ENCODE peak calls at places on chromosomes 13 and 19, in six cellular contexts. One of them, this sample, is unnamed.

GRCh38 chr13:23180711-23181110 is at the start of gene SGCG:
- DNase-seq in GM12891: no peak
- DNase-seq in cardiac muscle cell: no peak
- DNase-seq in fibroblast of the conjunctiva: peak
- DNase-seq in retina: no peak
- DNase-seq in NCI-H187 treated with DMSO at 0.1 percent for 48 hours: no peak
- DNase-seq in this sample: no peak

GRCh38 chr19:10544242-10544752 is 593 bp downstream of the ATG4D start:
- DNase-seq in GM12891: no peak
- DNase-seq in cardiac muscle cell: no peak
- DNase-seq in fibroblast of the conjunctiva: no peak
- DNase-seq in retina: no peak
- DNase-seq in NCI-H187 treated with DMSO at 0.1 percent for 48 hours: no peak
- DNase-seq in this sample: no peak

GRCh38 chr19:13252569-13253335 is 102.5 kb downstream of the IER2 start:
- DNase-seq in GM12891: no peak
- DNase-seq in cardiac muscle cell: no peak
- DNase-seq in fibroblast of the conjunctiva: no peak
- DNase-seq in retina: no peak
- DNase-seq in NCI-H187 treated with DMSO at 0.1 percent for 48 hours: no peak
- DNase-seq in this sample: no peak

GRCh38 chr13:21075303-21076264 is 14.2 kb upstream of the LATS2 start:
- DNase-seq in GM12891: peak
- DNase-seq in cardiac muscle cell: peak
- DNase-seq in fibroblast of the conjunctiva: no peak
- DNase-seq in retina: peak
- DNase-seq in NCI-H187 treated with DMSO at 0.1 percent for 48 hours: no peak
- DNase-seq in this sample: no peak

GRCh38 chr19:50792852-50793250 is 2.6 kb downstream of the ACP4 start:
- DNase-seq in GM12891: no peak
- DNase-seq in cardiac muscle cell: no peak
- DNase-seq in fibroblast of the conjunctiva: no peak
- DNase-seq in retina: no peak
- DNase-seq in NCI-H187 treated with DMSO at 0.1 percent for 48 hours: no peak
- DNase-seq in this sample: no peak

GRCh38 chr19:16349551-16350171 is 25.0 kb downstream of the KLF2 start:
- DNase-seq in GM12891: no peak
- DNase-seq in cardiac muscle cell: no peak
- DNase-seq in fibroblast of the conjunctiva: no peak
- DNase-seq in retina: no peak
- DNase-seq in NCI-H187 treated with DMSO at 0.1 percent for 48 hours: no peak
- DNase-seq in this sample: no peak

GRCh38 chr19:45643024-45643926 is 4.1 kb upstream of the EML2 start:
- DNase-seq in GM12891: peak
- DNase-seq in cardiac muscle cell: peak
- DNase-seq in fibroblast of the conjunctiva: peak
- DNase-seq in retina: peak
- DNase-seq in NCI-H187 treated with DMSO at 0.1 percent for 48 hours: peak
- DNase-seq in this sample: no peak

GRCh38 chr19:56725829-56726424 is 54.4 kb upstream of the ZNF835 start:
- DNase-seq in GM12891: no peak
- DNase-seq in cardiac muscle cell: peak
- DNase-seq in fibroblast of the conjunctiva: no peak
- DNase-seq in retina: peak
- DNase-seq in NCI-H187 treated with DMSO at 0.1 percent for 48 hours: no peak
- DNase-seq in this sample: no peak

GRCh38 chr19:8305798-8306197 is 2.4 kb downstream of the CD320 start:
- DNase-seq in GM12891: no peak
- DNase-seq in cardiac muscle cell: no peak
- DNase-seq in fibroblast of the conjunctiva: no peak
- DNase-seq in retina: no peak
- DNase-seq in NCI-H187 treated with DMSO at 0.1 percent for 48 hours: no peak
- DNase-seq in this sample: no peak

GRCh38 chr13:50685491-50685890 is 158.0 kb downstream of the DLEU7 start:
- DNase-seq in GM12891: no peak
- DNase-seq in cardiac muscle cell: peak
- DNase-seq in fibroblast of the conjunctiva: peak
- DNase-seq in retina: peak
- DNase-seq in NCI-H187 treated with DMSO at 0.1 percent for 48 hours: no peak
- DNase-seq in this sample: no peak